ENCODE peak calls at places on chromosome 10, in six cellular contexts. U is colonic mucosa, R is bronchial epithelial cell, I is psoas muscle, B is sigmoid colon, J is adrenal gland. P is an unnamed sample.

GRCh38 chr10:24952701-24953349 is 419 bp upstream of the PRTFDC1 start:
- DNase-seq in U (peak), R (no peak), I (peak), B (peak), J (peak), P (peak)

GRCh38 chr10:74021248-74022055 is 23.5 kb downstream of the VCL start:
- DNase-seq in U (no peak), R (peak), I (no peak), B (no peak), J (no peak), P (no peak)

GRCh38 chr10:131724891-131725735 is 175.7 kb upstream of the PPP2R2D start:
- DNase-seq in U (peak), R (no peak), I (no peak), B (peak), J (no peak), P (no peak)

GRCh38 chr10:65911431-65911830 is 1014.4 kb upstream of the LRRTM3 start:
- DNase-seq in U (no peak), R (no peak), I (no peak), B (no peak), J (no peak), P (no peak)

GRCh38 chr10:70432101-70432500 is 9.4 kb downstream of the NODAL start:
- DNase-seq in U (no peak), R (no peak), I (no peak), B (peak), J (no peak), P (no peak)

GRCh38 chr10:82319558-82319957 is 444.6 kb downstream of the NRG3 start:
- DNase-seq in U (no peak), R (no peak), I (no peak), B (no peak), J (no peak), P (no peak)

GRCh38 chr10:132592790-132593788 is 55.5 kb downstream of the INPP5A start:
- DNase-seq in U (peak), R (no peak), I (no peak), B (peak), J (no peak), P (no peak)

GRCh38 chr10:113820507-113820906 is 33.4 kb downstream of the DCLRE1A start:
- DNase-seq in U (no peak), R (no peak), I (no peak), B (no peak), J (no peak), P (no peak)

GRCh38 chr10:79385804-79386531 is 38.7 kb downstream of the PPIF start:
- DNase-seq in U (peak), R (no peak), I (no peak), B (peak), J (no peak), P (peak)

GRCh38 chr10:126598009-126598408 is 72.5 kb downstream of the C10orf90 start:
- DNase-seq in U (peak), R (peak), I (no peak), B (no peak), J (no peak), P (peak)

GRCh38 chr10:98312349-98312748 is 44.4 kb upstream of the LOXL4 start:
- DNase-seq in U (no peak), R (peak), I (no peak), B (no peak), J (no peak), P (no peak)

GRCh38 chr10:97463363-97464132 is 17.6 kb downstream of the ZDHHC16 start:
- DNase-seq in U (peak), R (peak), I (no peak), B (no peak), J (peak), P (no peak)

GRCh38 chr10:76397210-76397881 is 965.9 kb downstream of the LRMDA start:
- DNase-seq in U (no peak), R (no peak), I (peak), B (peak), J (peak), P (no peak)

GRCh38 chr10:109882251-109883057 is 40.9 kb downstream of the XPNPEP1 start:
- DNase-seq in U (no peak), R (no peak), I (no peak), B (no peak), J (no peak), P (no peak)

GRCh38 chr10:133127291-133128125 is 32.5 kb upstream of the KNDC1 start:
- DNase-seq in U (peak), R (no peak), I (peak), B (peak), J (no peak), P (peak)

GRCh38 chr10:77357611-77358010 is 280.0 kb downstream of the KCNMA1 start:
- DNase-seq in U (no peak), R (peak), I (no peak), B (no peak), J (no peak), P (no peak)

GRCh38 chr10:18226336-18226735 is 86.1 kb downstream of the CACNB2 start:
- DNase-seq in U (no peak), R (no peak), I (no peak), B (no peak), J (no peak), P (no peak)

GRCh38 chr10:52443419-52444388 is 129.6 kb downstream of the DKK1 start:
- DNase-seq in U (no peak), R (peak), I (no peak), B (no peak), J (no peak), P (no peak)

DNA sequence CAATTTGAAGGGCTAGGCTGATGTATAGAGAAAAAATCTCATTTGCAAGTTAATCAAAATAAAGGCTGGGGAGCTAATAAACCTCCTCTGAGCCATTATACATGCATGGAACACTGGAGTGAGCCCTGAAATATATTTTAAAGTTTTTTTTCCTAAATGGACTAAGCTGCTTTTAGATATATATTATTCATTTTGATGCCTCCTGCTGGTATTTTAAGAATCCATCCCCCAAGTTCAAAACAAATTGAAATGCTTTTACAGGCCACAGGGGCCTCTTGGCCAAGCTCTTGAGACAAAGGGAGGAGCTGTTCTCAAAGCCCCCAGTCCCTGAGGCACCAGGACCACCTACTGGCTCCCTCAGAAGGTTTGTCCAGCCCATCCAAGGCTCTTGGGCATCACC is 27.9 kb downstream of the OAT start:
- DNase-seq in U (no peak), R (no peak), I (no peak), B (no peak), J (no peak), P (no peak)
- TF ChIP-seq CTCF in U (no peak), R (no peak), I (no peak), B (no peak), J (no peak), P (no peak)

GRCh38 chr10:42769653-42770052 is 12.9 kb upstream of the BMS1 start:
- DNase-seq in U (peak), R (no peak), I (no peak), B (no peak), J (no peak), P (no peak)
- H3K4me3 ChIP-seq in U (peak), R (no peak), I (no peak), B (no peak), J (no peak), P (no peak)

DNA sequence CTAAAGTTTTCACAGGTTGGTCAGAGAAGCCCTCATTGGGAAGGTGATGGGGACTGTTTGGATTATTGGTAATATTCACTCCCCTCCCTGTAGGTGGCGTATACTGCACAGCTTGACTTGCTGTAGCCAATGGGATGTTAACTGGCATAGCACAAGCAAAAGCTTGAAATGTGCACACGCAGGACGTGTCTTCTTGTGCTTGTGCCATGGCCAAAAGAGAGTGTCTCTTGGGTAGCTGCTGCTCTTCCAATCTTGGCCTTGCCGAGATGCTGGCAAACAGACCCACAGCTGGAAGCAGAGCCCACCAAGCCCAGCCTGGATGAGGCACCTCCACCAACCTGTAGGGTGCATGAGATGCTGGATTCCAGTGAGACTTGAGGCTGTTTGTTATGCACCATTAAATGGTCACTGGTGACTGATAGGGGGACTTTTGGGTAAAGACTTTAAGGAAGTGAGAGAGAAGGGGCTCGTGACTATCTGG is 266.0 kb downstream of the GRID1 start:
- DNase-seq in U (no peak), R (peak), I (no peak), B (no peak), J (no peak), P (no peak)
- TF ChIP-seq CTCF in U (peak), R (peak), I (no peak), B (no peak), J (no peak), P (peak)

DNA sequence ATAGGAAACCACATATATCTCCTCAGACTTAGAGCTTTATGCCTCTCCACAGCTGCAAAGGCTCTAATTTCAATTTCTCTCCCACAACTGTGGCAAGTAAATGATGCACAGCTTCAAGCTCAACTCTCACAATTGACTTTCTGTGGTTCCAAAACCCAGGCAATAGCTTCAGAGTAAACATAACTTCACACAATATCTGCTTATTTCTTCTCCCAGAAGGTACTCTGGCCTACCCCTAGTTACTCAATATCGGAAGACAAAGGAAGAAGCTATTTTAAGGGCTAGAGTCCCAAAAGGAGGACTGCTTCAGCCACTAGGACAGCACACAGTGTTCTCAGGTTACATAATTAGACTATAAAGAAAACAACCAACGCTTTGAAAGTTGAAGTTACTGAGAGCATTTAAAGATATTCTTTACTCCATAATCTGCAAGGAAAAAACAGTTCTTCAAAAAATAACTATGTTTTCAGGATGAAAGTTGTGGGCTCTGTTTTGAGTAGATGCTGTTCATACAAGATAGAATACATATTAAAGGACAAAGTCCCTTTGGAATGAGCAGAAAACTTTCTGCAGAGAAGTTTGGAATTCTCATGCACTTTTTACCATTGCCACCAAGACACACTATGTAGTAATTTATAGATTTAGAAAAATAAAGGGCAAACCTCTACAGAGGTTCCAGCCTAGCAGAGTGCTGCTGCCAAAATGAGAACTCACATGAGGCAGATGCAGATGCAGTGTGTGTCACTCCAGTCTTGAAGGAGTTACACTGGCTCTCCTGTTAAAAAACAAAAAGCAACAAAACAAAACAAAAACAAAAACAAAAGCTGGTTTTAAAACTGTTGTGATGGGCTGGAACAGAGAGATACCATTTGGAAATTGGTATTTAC is 81.8 kb downstream of the NT5C2 start:
- DNase-seq in U (no peak), R (no peak), I (no peak), B (no peak), J (no peak), P (no peak)
- H3K4me3 ChIP-seq in U (no peak), R (no peak), I (peak), B (no peak), J (no peak), P (no peak)

GRCh38 chr10:119620771-119621384 is 24.1 kb upstream of the TIAL1 start:
- DNase-seq in U (no peak), R (no peak), I (no peak), B (no peak), J (no peak), P (no peak)
- TF ChIP-seq CTCF in U (no peak), R (no peak), I (no peak), B (no peak), J (no peak), P (no peak)

GRCh38 chr10:95559466-95559865 is 1.7 kb downstream of the SORBS1 start:
- DNase-seq in U (no peak), R (no peak), I (no peak), B (peak), J (peak), P (no peak)
- H3K4me3 ChIP-seq in U (peak), R (no peak), I (peak), B (peak), J (no peak), P (peak)

GRCh38 chr10:86706401-86706841 is 38.1 kb downstream of the LDB3 start:
- DNase-seq in U (no peak), R (no peak), I (no peak), B (peak), J (no peak), P (peak)
- TF ChIP-seq CTCF in U (no peak), R (no peak), I (no peak), B (no peak), J (no peak), P (no peak)

GRCh38 chr10:72044417-72045041 is 43.8 kb downstream of the SPOCK2 start:
- DNase-seq in U (no peak), R (peak), I (peak), B (peak), J (peak), P (no peak)
- H3K4me3 ChIP-seq in U (no peak), R (no peak), I (no peak), B (no peak), J (no peak), P (no peak)

GRCh38 chr10:121947931-121948330 is 20.1 kb upstream of the ATE1 start:
- DNase-seq in U (no peak), R (peak), I (no peak), B (no peak), J (no peak), P (no peak)

GRCh38 chr10:121949473-121949872 is 21.6 kb upstream of the ATE1 start:
- DNase-seq in U (no peak), R (no peak), I (no peak), B (no peak), J (no peak), P (no peak)

GRCh38 chr10:121956111-121957061 is 18.6 kb downstream of the NSMCE4A start:
- DNase-seq in U (no peak), R (peak), I (no peak), B (no peak), J (no peak), P (no peak)

GRCh38 chr10:121949052-121949451 is 21.2 kb upstream of the ATE1 start:
- DNase-seq in U (no peak), R (no peak), I (no peak), B (no peak), J (no peak), P (no peak)

DNA sequence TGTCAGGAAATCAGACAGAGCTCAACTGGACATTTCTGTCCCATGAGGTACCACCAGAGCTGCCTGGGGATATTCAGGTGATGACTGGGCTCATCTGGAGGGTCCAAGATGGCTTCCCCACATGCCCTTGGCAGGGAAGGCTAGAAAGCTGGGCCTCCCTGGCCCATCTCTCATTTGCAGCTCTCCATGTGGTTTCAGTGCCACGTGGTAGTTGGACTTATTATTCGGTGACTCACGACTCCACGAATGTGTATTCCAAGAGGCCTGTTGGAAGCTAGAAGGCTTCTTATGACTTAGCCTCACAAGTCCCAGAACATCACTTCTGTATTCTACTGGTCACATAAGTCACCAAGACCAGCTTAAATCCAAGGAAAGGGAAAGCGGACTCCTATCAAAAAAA is 22.8 kb downstream of the NSMCE4A start:
- DNase-seq in U (no peak), R (no peak), I (no peak), B (no peak), J (no peak), P (no peak)
- TF ChIP-seq CTCF in U (no peak), R (no peak), I (no peak), B (no peak), J (no peak), P (no peak)